ENCODE peak calls at places on chromosomes 5 and 9, in eight cellular contexts. N is uterus, X is stomach, M is Peyer's patch, T is adrenal gland, B is A549, W is upper lobe of left lung, Q is GM12892. A is an unnamed sample.

GRCh38 chr5:80516826-80517225 is 28.9 kb downstream of the FAM151B start:
- DNase-seq in T (no peak), M (no peak), Q (no peak), B (peak; percentile 20), X (no peak), W (no peak), N (no peak), A (no peak)

GRCh38 chr9:1047605-1048235 is 2.4 kb upstream of the DMRT2 start:
- DNase-seq in W (no peak), Q (no peak), T (no peak), X (no peak), N (no peak), M (no peak), B (no peak), A (no peak)

GRCh38 chr5:88438006-88438405 is 169.4 kb upstream of the TMEM161B start:
- DNase-seq in B (peak; percentile 5), N (no peak), X (no peak), W (no peak), Q (no peak), M (no peak), T (no peak), A (no peak)

GRCh38 chr5:110386782-110387181 is 339.7 kb downstream of the TMEM232 start:
- DNase-seq in T (no peak), X (no peak), W (no peak), Q (no peak), N (no peak), B (no peak), M (no peak), A (no peak)

GRCh38 chr9:121638399-121638798 is 13.0 kb upstream of the DAB2IP start:
- DNase-seq in B (no peak), W (no peak), X (no peak), M (no peak), T (no peak), N (no peak), Q (no peak), A (no peak)

GRCh38 chr5:85049020-85049419 is 664.3 kb upstream of the EDIL3 start:
- DNase-seq in Q (no peak), M (no peak), N (no peak), B (no peak), X (no peak), W (no peak), T (no peak), A (no peak)

GRCh38 chr9:124504530-124505005 is 2.6 kb downstream of the NR5A1 start:
- DNase-seq in B (no peak), W (peak; percentile 71), Q (no peak), X (no peak), M (no peak), T (no peak), N (no peak), A (peak; percentile 39)

GRCh38 chr5:79107020-79107796 is 4.4 kb upstream of the BHMT start:
- DNase-seq in B (no peak), W (peak; percentile 36), X (no peak), T (no peak), N (no peak), M (no peak), Q (no peak), A (no peak)

GRCh38 chr9:135343733-135344522 is 135.7 kb upstream of the PPP1R26 start:
- DNase-seq in Q (peak; percentile 80), X (peak; percentile 68), B (peak; percentile 73), W (peak; percentile 91), M (peak; percentile 75), N (peak; percentile 25), T (peak; percentile 62), A (peak; percentile 90)

GRCh38 chr5:80153586-80154126 is 102.2 kb downstream of the SERINC5 start:
- DNase-seq in W (no peak), X (no peak), T (no peak), M (no peak), Q (no peak), N (no peak), B (no peak), A (no peak)

DNA sequence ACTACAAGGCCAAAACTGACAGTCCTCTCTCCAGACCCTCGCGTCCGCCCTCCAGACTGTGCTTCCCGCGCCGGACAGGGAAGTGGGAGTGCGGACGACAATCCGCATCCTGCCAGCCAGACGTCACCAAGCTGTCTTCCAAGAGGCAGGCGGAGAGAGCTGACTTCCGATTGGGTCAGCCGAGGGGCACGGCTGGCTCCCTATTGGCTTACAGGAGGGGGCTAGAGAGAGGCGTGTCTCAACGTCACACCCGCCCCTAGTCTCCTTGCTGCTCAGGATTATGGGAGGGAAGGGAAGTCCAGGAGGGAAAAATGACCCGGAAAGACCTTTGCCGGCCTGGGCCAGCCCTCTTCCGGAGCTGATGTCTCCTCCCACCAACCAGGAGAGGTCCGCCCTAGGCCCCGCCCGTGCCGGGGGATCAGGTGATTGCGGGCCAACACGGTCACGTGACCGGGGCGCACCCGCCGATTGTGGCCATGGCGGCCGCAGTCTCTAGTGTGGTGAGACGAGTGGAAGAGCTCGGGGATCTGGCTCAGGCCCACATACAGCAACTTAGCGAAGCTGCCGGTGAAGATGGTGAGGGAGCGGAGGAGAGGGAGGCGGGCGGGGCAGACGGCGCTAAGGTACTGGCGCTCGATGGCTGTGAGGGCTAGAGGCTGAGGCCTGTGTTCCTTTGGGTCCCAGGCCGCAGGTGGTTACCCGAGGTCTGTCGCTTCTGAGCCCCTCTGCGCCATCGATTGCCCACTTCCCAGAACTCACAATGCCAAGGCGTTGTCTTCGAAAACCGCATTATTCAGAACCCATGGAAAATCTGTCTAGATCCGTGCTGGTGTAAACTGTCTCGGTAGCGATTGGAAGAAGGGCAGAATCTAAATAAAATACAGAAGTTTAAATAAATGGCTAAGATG is at the start of gene RIMOC1:
- DNase-seq in T (peak; percentile 99), N (peak; percentile 99), B (peak; percentile 91), M (peak; percentile 98), Q (peak; percentile 73), W (peak; percentile 99), X (peak; percentile 98), A (peak; percentile 66)
- TF ChIP-seq POLR2A in T (peak; percentile 91), N (peak; percentile 42), B (peak; percentile 83), M (peak; percentile 73), Q (peak; percentile 92), W (peak; percentile 49), X (no peak), A (peak; percentile 89)

DNA sequence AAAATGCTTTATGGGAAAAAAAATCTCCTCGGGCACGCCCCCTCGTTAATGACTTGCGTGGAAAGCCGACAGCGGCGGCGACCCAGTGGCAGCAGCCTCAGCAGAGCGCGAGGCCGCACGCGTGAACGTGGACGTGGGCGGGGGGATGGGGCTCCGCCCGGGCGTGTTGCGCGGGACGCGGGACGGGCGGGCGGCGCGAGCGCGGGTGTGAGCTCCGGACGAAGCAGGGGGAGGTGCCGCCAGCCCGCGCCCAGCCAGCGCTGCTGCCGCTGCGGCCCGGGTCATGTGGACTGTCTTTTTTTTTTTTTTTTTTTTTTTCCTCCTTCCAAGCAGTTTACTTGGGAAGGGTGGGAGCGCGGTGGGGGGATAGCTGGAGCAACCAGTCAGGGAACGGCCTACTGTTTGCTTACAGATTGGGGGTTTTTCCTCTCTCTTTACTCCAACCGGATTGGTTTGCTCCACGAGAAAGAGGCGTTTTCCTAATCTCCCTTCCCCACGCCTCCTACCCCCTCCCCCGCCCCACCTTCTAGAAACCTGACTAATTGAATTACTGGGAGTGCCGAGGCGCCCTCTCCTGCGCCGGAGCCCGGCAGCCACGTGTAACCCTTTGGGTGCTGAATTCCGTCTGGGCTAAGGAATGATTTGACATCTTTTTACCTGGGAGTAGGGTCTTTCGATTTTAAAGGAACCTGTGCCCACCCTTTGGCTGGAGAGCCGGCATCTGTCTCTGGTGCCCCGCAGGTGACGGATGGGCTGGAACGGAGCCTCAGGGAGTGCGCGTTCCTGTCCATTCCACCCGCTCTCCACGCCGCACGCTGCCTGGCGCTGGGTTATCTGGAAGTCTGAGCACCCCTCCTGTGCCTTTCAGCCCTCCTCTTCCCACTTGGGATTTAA is 1.7 kb upstream of the EFNA5 start:
- DNase-seq in T (peak; percentile 75), W (peak; percentile 93), B (peak; percentile 93), N (peak; percentile 32), X (peak; percentile 85), M (peak; percentile 65), Q (peak; percentile 31), A (peak; percentile 31)
- TF ChIP-seq POLR2A in T (no peak), W (no peak), B (peak; percentile 58), N (no peak), X (no peak), M (no peak), Q (no peak), A (no peak)

GRCh38 chr5:17217421-17218352 is at the start of gene BASP1:
- DNase-seq in B (peak; percentile 60), Q (peak; percentile 49), X (peak; percentile 70), M (peak; percentile 60), T (peak; percentile 60), W (peak; percentile 94), N (peak; percentile 79), A (peak; percentile 64)
- TF ChIP-seq POLR2A in B (peak; percentile 96), Q (peak; percentile 90), X (no peak), M (peak; percentile 14), T (peak; percentile 33), W (peak; percentile 68), N (peak; percentile 37), A (peak; percentile 59)

GRCh38 chr9:30301271-30301963 is 2083.0 kb upstream of the ACO1 start:
- DNase-seq in M (no peak), B (no peak), W (no peak), Q (no peak), X (no peak), N (no peak), T (peak; percentile 12), A (no peak)

GRCh38 chr9:30299126-30299780 is 2085.2 kb upstream of the ACO1 start:
- DNase-seq in N (no peak), T (no peak), M (no peak), W (peak; percentile 76), X (no peak), B (no peak), Q (no peak), A (no peak)
- TF ChIP-seq POLR2A in N (no peak), T (no peak), M (no peak), W (no peak), X (no peak), B (no peak), Q (no peak), A (no peak)

DNA sequence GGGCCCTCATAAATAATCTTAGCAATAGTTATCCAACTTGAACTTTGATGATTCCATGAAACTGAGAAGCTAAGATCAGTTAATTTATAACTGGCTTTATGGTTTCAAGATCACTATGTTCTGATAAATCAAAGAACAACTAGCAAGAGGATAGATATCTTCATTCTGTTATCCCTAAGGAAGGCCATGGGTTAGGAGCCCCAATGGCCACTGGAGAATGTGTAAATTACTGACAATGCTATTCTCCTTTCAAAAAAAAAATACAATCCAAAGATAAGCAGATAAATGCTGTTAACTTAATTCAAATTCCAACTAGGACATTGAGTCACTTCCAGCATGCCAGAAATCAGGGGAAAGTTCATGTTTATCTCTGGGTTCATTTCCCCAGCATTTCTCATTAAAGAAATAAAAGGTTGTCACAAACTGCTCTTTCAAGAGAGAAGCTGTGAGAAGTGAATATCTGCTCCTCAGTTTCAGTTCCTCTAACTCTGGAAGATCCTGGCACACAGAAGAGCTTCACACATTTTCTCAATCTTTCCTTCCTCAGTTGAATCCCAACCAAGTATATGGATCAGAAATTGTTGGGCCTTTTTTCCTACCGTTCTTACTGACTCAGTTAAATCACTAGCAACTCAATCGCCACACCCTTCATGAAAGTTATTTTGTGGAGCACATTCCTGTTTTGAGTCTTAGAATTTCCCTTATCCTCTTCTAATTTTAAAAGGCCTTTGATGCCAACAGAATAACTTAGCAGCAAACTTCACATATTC is 59.6 kb upstream of the SLC1A1 start:
- DNase-seq in T (no peak), M (no peak), N (no peak), B (no peak), W (no peak), Q (no peak), X (no peak), A (no peak)
- TF ChIP-seq POLR2A in T (no peak), M (no peak), N (no peak), B (no peak), W (no peak), Q (no peak), X (no peak), A (no peak)